ENCODE peak calls at places on chromosomes 3 and 15, in eight cellular contexts. S, D, J, U, K, B, Q and Y are unnamed samples. For H3K9me3, the result is how much of the 10 kb centered on the place peaks cover.

GRCh38 chr3:89859738-89860137 is 752.3 kb downstream of the EPHA3 start:
- DNase-seq in S (no peak), D (no peak), J (no peak), U (no peak), K (no peak), B (no peak), Q (no peak), Y (no peak)

GRCh38 chr15:70356919-70357318 is 259.2 kb upstream of the TLE3 start:
- DNase-seq in S (peak), D (no peak), J (peak), U (no peak), K (peak), B (no peak), Q (no peak), Y (no peak)

GRCh38 chr15:35583863-35584528 is 38.0 kb upstream of the DPH6 start:
- DNase-seq in S (no peak), D (no peak), J (no peak), U (no peak), K (no peak), B (no peak), Q (no peak), Y (no peak)

GRCh38 chr3:50551293-50552057 is 16.1 kb downstream of the C3orf18 start:
- DNase-seq in S (no peak), D (no peak), J (peak), U (no peak), K (no peak), B (no peak), Q (no peak), Y (no peak)

GRCh38 chr3:177134166-177134565 is 63.1 kb downstream of the TBL1XR1 start:
- DNase-seq in S (no peak), D (no peak), J (no peak), U (no peak), K (no peak), B (no peak), Q (no peak), Y (no peak)

GRCh38 chr3:189824629-189825312 is 193.6 kb downstream of the TP63 start:
- DNase-seq in S (no peak), D (peak), J (peak), U (no peak), K (peak), B (no peak), Q (no peak), Y (no peak)

GRCh38 chr3:4994144-4994730 is 15.0 kb downstream of the BHLHE40 start:
- DNase-seq in S (no peak), D (no peak), J (peak), U (no peak), K (peak), B (no peak), Q (no peak), Y (no peak)

GRCh38 chr3:153099131-153099530 is 62.9 kb upstream of the RAP2B start:
- DNase-seq in S (no peak), D (no peak), J (no peak), U (no peak), K (no peak), B (no peak), Q (peak), Y (no peak)

GRCh38 chr15:31147943-31148621 is 46.6 kb upstream of the TRPM1 start:
- DNase-seq in S (no peak), D (no peak), J (no peak), U (peak), K (no peak), B (no peak), Q (no peak), Y (no peak)

GRCh38 chr3:16240229-16241023 is 24.3 kb downstream of the DPH3 start:
- DNase-seq in S (no peak), D (no peak), J (peak), U (no peak), K (no peak), B (no peak), Q (no peak), Y (no peak)

GRCh38 chr3:114144909-114145688 is 33.8 kb downstream of the DRD3 start:
- DNase-seq in S (no peak), D (peak), J (peak), U (no peak), K (no peak), B (no peak), Q (no peak), Y (no peak)

GRCh38 chr15:72784233-72784876 is 797 bp upstream of the ADPGK start:
- DNase-seq in S (no peak), D (peak), J (peak), U (peak), K (no peak), B (no peak), Q (no peak), Y (peak)

GRCh38 chr3:190010486-190010885 is 110.2 kb downstream of the P3H2 start:
- DNase-seq in S (no peak), D (no peak), J (no peak), U (no peak), K (no peak), B (no peak), Q (no peak), Y (no peak)

GRCh38 chr3:155065537-155065936 is 14.6 kb upstream of the MME start:
- DNase-seq in S (no peak), D (no peak), J (peak), U (no peak), K (peak), B (no peak), Q (no peak), Y (no peak)

GRCh38 chr3:40309925-40310635 is 573 bp downstream of the EIF1B start:
- DNase-seq in S (peak), D (no peak), J (peak), U (peak), K (no peak), B (no peak), Q (peak), Y (peak)

GRCh38 chr3:52213005-52213404 is 12.4 kb downstream of the TLR9 start:
- DNase-seq in S (no peak), D (no peak), J (no peak), U (no peak), K (no peak), B (no peak), Q (no peak), Y (no peak)

GRCh38 chr3:30232142-30232541 is 374.3 kb upstream of the TGFBR2 start:
- DNase-seq in S (no peak), D (no peak), J (no peak), U (no peak), K (no peak), B (no peak), Q (no peak), Y (no peak)

GRCh38 chr15:65189102-65189740 is 4.1 kb upstream of the CLPX start:
- DNase-seq in S (no peak), D (no peak), J (peak), U (peak), K (no peak), B (no peak), Q (no peak), Y (peak)

GRCh38 chr15:68230157-68231100 is 901 bp upstream of the CLN6 start:
- DNase-seq in S (no peak), D (no peak), J (peak), U (no peak), K (no peak), B (no peak), Q (peak), Y (peak)

GRCh38 chr3:45994661-45995369 is 809 bp downstream of the FYCO1 start:
- DNase-seq in S (no peak), D (no peak), J (peak), U (peak), K (no peak), B (peak), Q (peak), Y (peak)

GRCh38 chr3:194661374-194661773 is 10.6 kb downstream of the LSG1 start:
- DNase-seq in S (no peak), D (no peak), J (no peak), U (no peak), K (no peak), B (no peak), Q (no peak), Y (peak)

GRCh38 chr15:32952901-32953889 is 235.4 kb downstream of the GREM1 start:
- DNase-seq in S (no peak), D (no peak), J (no peak), U (no peak), K (no peak), B (no peak), Q (no peak), Y (no peak)

GRCh38 chr15:80779658-80780415 is 667 bp downstream of the CEMIP start:
- DNase-seq in S (peak), D (no peak), J (peak), U (peak), K (no peak), B (peak), Q (peak), Y (peak)

GRCh38 chr3:194285024-194285858 is 65.9 kb downstream of the CPN2 start:
- DNase-seq in S (peak), D (no peak), J (peak), U (no peak), K (peak), B (no peak), Q (no peak), Y (no peak)

DNA sequence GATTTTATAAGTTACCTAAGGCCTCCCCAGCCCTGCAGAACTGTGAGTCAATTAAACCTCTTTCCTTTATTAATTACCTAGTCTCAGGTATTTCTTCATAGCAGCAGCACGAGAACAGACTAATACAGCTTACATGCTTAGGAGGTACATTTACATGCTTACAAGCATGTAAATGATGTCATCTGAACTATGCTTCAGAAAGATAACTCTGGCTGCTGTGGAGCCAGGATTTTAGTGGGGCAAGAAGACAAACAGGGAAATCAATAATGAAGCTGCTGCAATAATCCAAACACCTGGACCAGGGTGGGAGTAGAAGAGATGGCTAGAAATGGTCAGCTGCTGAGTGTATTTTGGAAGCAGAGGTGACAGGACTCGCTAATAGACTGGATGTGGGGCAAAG is 9.6 kb downstream of the NDUFAF1 start:
- DNase-seq in S (no peak), D (no peak), J (no peak), U (no peak), K (no peak), B (no peak), Q (no peak), Y (no peak)
- H3K27ac ChIP-seq in S (no peak), D (no peak), J (no peak), U (no peak), K (no peak), B (no peak), Q (no peak), Y (no peak)

GRCh38 chr3:146895026-146895749 is 290.0 kb upstream of the PLSCR5 start:
- DNase-seq in S (no peak), D (peak), J (no peak), U (no peak), K (no peak), B (no peak), Q (no peak), Y (no peak)

GRCh38 chr3:146884291-146884690 is 279.1 kb upstream of the PLSCR5 start:
- DNase-seq in S (no peak), D (no peak), J (no peak), U (no peak), K (no peak), B (no peak), Q (no peak), Y (no peak)

GRCh38 chr3:146892041-146892440 is 286.9 kb upstream of the PLSCR5 start:
- DNase-seq in S (no peak), D (no peak), J (no peak), U (no peak), K (no peak), B (no peak), Q (no peak), Y (no peak)

GRCh38 chr3:146889616-146890015 is 284.5 kb upstream of the PLSCR5 start:
- DNase-seq in S (no peak), D (no peak), J (no peak), U (no peak), K (no peak), B (no peak), Q (no peak), Y (no peak)
- H3K9me3 ChIP-seq in S (under half), D (under half), J (under half), U (under half), K (under half), B (under half), Q (under half), Y (under half)

DNA sequence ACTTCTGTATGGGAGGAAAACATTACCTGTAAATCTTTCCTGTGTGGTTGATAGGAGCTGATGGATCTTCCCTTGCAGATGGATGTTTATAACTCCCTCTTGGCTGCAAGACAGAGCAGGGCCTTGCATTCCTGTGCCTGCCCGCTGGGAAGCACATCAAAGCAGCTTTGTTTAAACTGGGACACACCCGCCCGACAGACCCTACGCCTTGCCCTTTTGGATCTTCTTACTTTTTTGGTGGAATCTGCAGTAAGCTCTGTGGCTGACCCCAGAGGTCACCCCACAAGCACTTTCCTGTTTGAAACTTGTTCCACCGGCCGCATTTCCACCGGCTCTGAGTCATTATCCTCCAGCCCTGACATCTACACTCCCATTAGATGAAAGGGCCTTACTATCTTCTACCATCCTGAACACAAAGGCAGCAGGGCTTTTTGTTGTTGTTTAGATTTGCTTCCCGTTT is 244.1 kb upstream of the STT3B start:
- DNase-seq in S (no peak), D (peak), J (peak), U (peak), K (peak), B (no peak), Q (peak), Y (peak)
- H3K4me3 ChIP-seq in S (no peak), D (no peak), J (no peak), U (peak), K (no peak), B (no peak), Q (no peak), Y (no peak)

GRCh38 chr15:96332854-96333193 is 2.3 kb downstream of the NR2F2 start:
- DNase-seq in S (no peak), D (no peak), J (peak), U (no peak), K (no peak), B (no peak), Q (no peak), Y (no peak)
- H3K27ac ChIP-seq in S (peak), D (peak), J (peak), U (peak), K (peak), B (peak), Q (peak), Y (peak)

DNA sequence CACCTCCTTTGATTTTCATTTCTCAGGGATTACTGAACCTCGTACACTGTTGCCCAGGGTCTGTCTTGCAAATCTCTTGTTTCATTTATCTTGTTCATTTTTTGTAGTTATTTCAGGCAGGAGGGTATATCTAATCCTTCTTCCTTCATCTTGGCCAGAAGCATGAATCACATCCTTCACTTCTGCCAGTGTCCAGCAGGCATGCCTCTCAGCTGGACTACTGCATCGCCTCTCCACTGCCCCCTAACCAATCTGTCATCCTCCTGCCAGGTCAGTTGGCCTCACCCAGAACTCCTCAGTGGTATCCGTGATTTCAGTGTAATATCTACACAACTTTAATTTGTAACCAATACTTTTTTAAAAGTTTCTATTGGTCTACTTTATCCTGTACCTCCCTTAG is 297.9 kb downstream of the GABRG3 start:
- DNase-seq in S (no peak), D (no peak), J (no peak), U (no peak), K (no peak), B (no peak), Q (no peak), Y (no peak)
- H3K9me3 ChIP-seq in S (under half), D (under half), J (under half), U (under half), K (under half), B (under half), Q (under half), Y (under half)

GRCh38 chr3:3141939-3142338 is 15.2 kb downstream of the TRNT1 start:
- DNase-seq in S (no peak), D (no peak), J (no peak), U (no peak), K (no peak), B (no peak), Q (no peak), Y (no peak)
- H3K4me3 ChIP-seq in S (no peak), D (no peak), J (no peak), U (no peak), K (no peak), B (no peak), Q (no peak), Y (no peak)

GRCh38 chr3:71919572-71919971 is 134.6 kb upstream of the PROK2 start:
- DNase-seq in S (no peak), D (no peak), J (no peak), U (no peak), K (no peak), B (no peak), Q (no peak), Y (no peak)

GRCh38 chr3:71921036-71921435 is 136.1 kb upstream of the PROK2 start:
- DNase-seq in S (no peak), D (no peak), J (no peak), U (no peak), K (no peak), B (no peak), Q (no peak), Y (no peak)

GRCh38 chr3:71916747-71917369 is 131.9 kb upstream of the PROK2 start:
- DNase-seq in S (no peak), D (no peak), J (no peak), U (no peak), K (no peak), B (no peak), Q (peak), Y (no peak)

GRCh38 chr3:71912839-71913495 is 128.0 kb upstream of the PROK2 start:
- DNase-seq in S (no peak), D (no peak), J (no peak), U (no peak), K (no peak), B (no peak), Q (no peak), Y (no peak)

DNA sequence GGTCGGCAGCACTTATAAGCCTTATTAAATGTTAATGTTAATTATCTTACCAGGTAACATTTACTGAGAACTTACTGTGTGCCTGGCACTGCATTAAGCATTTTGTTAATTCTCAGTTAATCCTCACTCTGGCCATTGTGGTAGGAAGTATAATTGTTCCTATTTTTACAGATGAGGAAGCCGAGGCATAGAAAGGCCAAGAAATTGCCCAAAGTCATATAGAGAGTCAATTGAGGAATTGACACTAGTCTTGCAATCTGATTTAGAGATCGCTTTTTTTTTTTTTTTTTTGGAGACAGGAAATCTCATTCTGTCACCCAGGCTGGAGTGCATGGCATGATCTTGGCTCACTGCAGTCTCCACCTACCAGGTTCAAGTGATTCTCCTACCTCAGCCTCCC is 132.6 kb upstream of the PROK2 start:
- DNase-seq in S (no peak), D (no peak), J (no peak), U (no peak), K (no peak), B (no peak), Q (no peak), Y (no peak)
- H3K27ac ChIP-seq in S (no peak), D (no peak), J (no peak), U (no peak), K (no peak), B (no peak), Q (no peak), Y (no peak)

GRCh38 chr15:20345401-20345958 is 196.1 kb downstream of the GOLGA6L6 start:
- DNase-seq in S (peak), D (no peak), J (no peak), U (no peak), K (peak), B (peak), Q (no peak), Y (no peak)
- H3K9me3 ChIP-seq in S (under half), D (half or more), J (half or more), U (half or more), K (under half), B (under half), Q (under half), Y (under half)